ENCODE peak calls at places on chromosomes 11 and 22, in ten cellular contexts. One of them, this sample, is unnamed.

GRCh38 chr11:2928605-2929510 is at the start of gene PHLDA2:
- DNase-seq in central memory CD4-positive, alpha-beta T cell: peak
- DNase-seq in hepatocyte: peak
- DNase-seq in adrenal gland: peak
- DNase-seq in fibroblast of pulmonary artery: peak
- DNase-seq in NCI-H345: peak
- DNase-seq in lower leg skin: no peak
- DNase-seq in left ventricle myocardium inferior: peak
- DNase-seq in cardiac fibroblast: peak
- DNase-seq in fibroblast of villous mesenchyme: peak
- DNase-seq in this sample: no peak

GRCh38 chr11:84922212-84922805 is 704.8 kb downstream of the DLG2 start:
- DNase-seq in hepatocyte: no peak
- DNase-seq in left ventricle myocardium inferior: no peak
- DNase-seq in lower leg skin: no peak
- DNase-seq in cardiac fibroblast: peak
- DNase-seq in fibroblast of villous mesenchyme: no peak
- DNase-seq in adrenal gland: no peak
- DNase-seq in NCI-H345: no peak
- DNase-seq in fibroblast of pulmonary artery: no peak
- DNase-seq in central memory CD4-positive, alpha-beta T cell: no peak
- DNase-seq in this sample: no peak

GRCh38 chr11:117144477-117145392 is 648 bp downstream of the PAFAH1B2 start:
- DNase-seq in NCI-H345: peak
- DNase-seq in fibroblast of pulmonary artery: peak
- DNase-seq in left ventricle myocardium inferior: peak
- DNase-seq in adrenal gland: peak
- DNase-seq in fibroblast of villous mesenchyme: peak
- DNase-seq in lower leg skin: peak
- DNase-seq in cardiac fibroblast: peak
- DNase-seq in hepatocyte: peak
- DNase-seq in central memory CD4-positive, alpha-beta T cell: peak
- DNase-seq in this sample: peak

GRCh38 chr11:66891849-66892660 is 35.2 kb downstream of the LRFN4 start:
- DNase-seq in left ventricle myocardium inferior: no peak
- DNase-seq in NCI-H345: no peak
- DNase-seq in central memory CD4-positive, alpha-beta T cell: no peak
- DNase-seq in lower leg skin: peak
- DNase-seq in fibroblast of pulmonary artery: peak
- DNase-seq in cardiac fibroblast: peak
- DNase-seq in adrenal gland: peak
- DNase-seq in fibroblast of villous mesenchyme: peak
- DNase-seq in hepatocyte: peak
- DNase-seq in this sample: peak

GRCh38 chr11:816433-816779 is 2.3 kb upstream of the PNPLA2 start:
- DNase-seq in fibroblast of pulmonary artery: no peak
- DNase-seq in fibroblast of villous mesenchyme: no peak
- DNase-seq in left ventricle myocardium inferior: no peak
- DNase-seq in lower leg skin: no peak
- DNase-seq in adrenal gland: no peak
- DNase-seq in cardiac fibroblast: no peak
- DNase-seq in hepatocyte: no peak
- DNase-seq in central memory CD4-positive, alpha-beta T cell: no peak
- DNase-seq in NCI-H345: no peak
- DNase-seq in this sample: no peak

GRCh38 chr22:45971389-45972028 is 5.5 kb downstream of the WNT7B start:
- DNase-seq in cardiac fibroblast: no peak
- DNase-seq in hepatocyte: no peak
- DNase-seq in lower leg skin: no peak
- DNase-seq in adrenal gland: no peak
- DNase-seq in fibroblast of villous mesenchyme: no peak
- DNase-seq in left ventricle myocardium inferior: no peak
- DNase-seq in fibroblast of pulmonary artery: no peak
- DNase-seq in NCI-H345: no peak
- DNase-seq in central memory CD4-positive, alpha-beta T cell: no peak
- DNase-seq in this sample: no peak

GRCh38 chr11:47905358-47906059 is 57.4 kb upstream of the NUP160 start:
- DNase-seq in hepatocyte: no peak
- DNase-seq in left ventricle myocardium inferior: no peak
- DNase-seq in central memory CD4-positive, alpha-beta T cell: no peak
- DNase-seq in fibroblast of villous mesenchyme: peak
- DNase-seq in lower leg skin: no peak
- DNase-seq in NCI-H345: no peak
- DNase-seq in fibroblast of pulmonary artery: peak
- DNase-seq in cardiac fibroblast: peak
- DNase-seq in adrenal gland: peak
- DNase-seq in this sample: peak

GRCh38 chr11:2862950-2863618 is 22.5 kb downstream of the CDKN1C start:
- DNase-seq in fibroblast of villous mesenchyme: no peak
- DNase-seq in NCI-H345: no peak
- DNase-seq in lower leg skin: no peak
- DNase-seq in cardiac fibroblast: no peak
- DNase-seq in central memory CD4-positive, alpha-beta T cell: no peak
- DNase-seq in hepatocyte: no peak
- DNase-seq in adrenal gland: no peak
- DNase-seq in left ventricle myocardium inferior: peak
- DNase-seq in fibroblast of pulmonary artery: no peak
- DNase-seq in this sample: no peak